ENCODE peak calls at places on chromosomes 13 and 19, in six cellular contexts. X is astrocyte of the cerebellum; O is suprapubic skin; V is heart right ventricle; R is GM23338; F is CD8-positive, alpha-beta memory T cell. D is an unnamed sample.

GRCh38 chr19:8423821-8424223 is 10.7 kb downstream of the MARCHF2 start:
- DNase-seq in X (peak), O (peak), V (peak), R (peak), F (no peak), D (peak)

GRCh38 chr13:46903748-46904147 is 6.9 kb upstream of the HTR2A start:
- DNase-seq in X (no peak), O (no peak), V (no peak), R (no peak), F (no peak), D (no peak)

GRCh38 chr19:611506-611869 is 21.8 kb downstream of the HCN2 start:
- DNase-seq in X (peak), O (no peak), V (no peak), R (no peak), F (peak), D (peak)

GRCh38 chr19:27777726-27778125 is 1435.2 kb downstream of the UQCRFS1 start:
- DNase-seq in X (no peak), O (no peak), V (no peak), R (peak), F (no peak), D (no peak)

GRCh38 chr13:43113603-43114002 is 90.2 kb downstream of the DNAJC15 start:
- DNase-seq in X (no peak), O (no peak), V (no peak), R (no peak), F (no peak), D (no peak)

GRCh38 chr13:88908896-88909535 is 1237.8 kb downstream of the SLITRK5 start:
- DNase-seq in X (no peak), O (no peak), V (no peak), R (no peak), F (no peak), D (no peak)

GRCh38 chr13:113919761-113920160 is 54.1 kb downstream of the C13orf46 start:
- DNase-seq in X (no peak), O (peak), V (no peak), R (no peak), F (no peak), D (no peak)

GRCh38 chr19:4174895-4175668 is 7.3 kb downstream of the SIRT6 start:
- DNase-seq in X (no peak), O (no peak), V (no peak), R (no peak), F (no peak), D (no peak)

GRCh38 chr19:42325896-42326771 is 699 bp downstream of the MEGF8 start:
- DNase-seq in X (no peak), O (no peak), V (no peak), R (peak), F (peak), D (no peak)

GRCh38 chr19:13275016-13275722 is 125.0 kb downstream of the IER2 start:
- DNase-seq in X (no peak), O (no peak), V (no peak), R (no peak), F (no peak), D (no peak)

GRCh38 chr19:4640247-4641000 is 1.1 kb downstream of the TNFAIP8L1 start:
- DNase-seq in X (no peak), O (no peak), V (no peak), R (peak), F (no peak), D (no peak)

GRCh38 chr19:2469102-2469914 is 6.6 kb upstream of the GADD45B start:
- DNase-seq in X (no peak), O (no peak), V (no peak), R (peak), F (no peak), D (peak)

GRCh38 chr19:41226053-41226873 is 7.2 kb downstream of the AXL start:
- DNase-seq in X (peak), O (no peak), V (peak), R (peak), F (no peak), D (no peak)
- H3K4me3 ChIP-seq in X (peak), O (peak), V (peak), R (peak), F (peak), D (peak)

GRCh38 chr19:39842693-39843435 is 3.3 kb downstream of the FBL start:
- DNase-seq in X (no peak), O (no peak), V (no peak), R (no peak), F (no peak), D (no peak)
- H3K4me3 ChIP-seq in X (no peak), O (peak), V (no peak), R (peak), F (no peak), D (no peak)

GRCh38 chr19:46346821-46347571 is at the start of gene PPP5C:
- DNase-seq in X (peak), O (peak), V (peak), R (peak), F (peak), D (peak)
- H3K4me3 ChIP-seq in X (peak), O (peak), V (peak), R (peak), F (peak), D (peak)

GRCh38 chr13:52599037-52599852 is 43.0 kb upstream of the HNRNPA1L2 start:
- DNase-seq in X (peak), O (no peak), V (no peak), R (no peak), F (no peak), D (no peak)

GRCh38 chr13:52600666-52601065 is 41.6 kb upstream of the HNRNPA1L2 start:
- DNase-seq in X (no peak), O (no peak), V (no peak), R (no peak), F (no peak), D (no peak)

GRCh38 chr13:52597676-52598075 is 44.6 kb upstream of the HNRNPA1L2 start:
- DNase-seq in X (no peak), O (no peak), V (no peak), R (no peak), F (no peak), D (no peak)

GRCh38 chr13:52599853-52600603 is 42.2 kb upstream of the HNRNPA1L2 start:
- DNase-seq in X (no peak), O (no peak), V (peak), R (peak), F (no peak), D (no peak)
- H3K4me3 ChIP-seq in X (peak), O (peak), V (peak), R (peak), F (peak), D (peak)

GRCh38 chr13:99800004-99800403 is 171.6 kb downstream of the ZIC5 start:
- DNase-seq in X (no peak), O (no peak), V (no peak), R (peak), F (no peak), D (no peak)
- H3K4me3 ChIP-seq in X (no peak), O (no peak), V (no peak), R (no peak), F (no peak), D (no peak)